ENCODE peak calls at places on chromosomes 1 and 21, in six cellular contexts. D is lower leg skin, Q is AG04449, L is upper lobe of right lung, M is fibroblast of the aortic adventitia, V is GM12864. Y is an unnamed sample.

GRCh38 chr21:35208810-35209517 is 159.9 kb upstream of the RUNX1 start:
- DNase-seq in D (no peak), Q (no peak), L (no peak), M (peak), V (no peak), Y (no peak)

GRCh38 chr1:54977938-54978337 is 2.5 kb upstream of the TMEM61 start:
- DNase-seq in D (no peak), Q (no peak), L (no peak), M (no peak), V (no peak), Y (no peak)

GRCh38 chr21:26966360-26966977 is 419 bp downstream of the ADAMTS5 start:
- DNase-seq in D (peak), Q (no peak), L (no peak), M (peak), V (no peak), Y (no peak)

GRCh38 chr1:89065077-89065868 is at the start of gene GBP1:
- DNase-seq in D (peak), Q (peak), L (no peak), M (peak), V (no peak), Y (no peak)

GRCh38 chr1:63010898-63011660 is 227.1 kb downstream of the ATG4C start:
- DNase-seq in D (no peak), Q (no peak), L (no peak), M (no peak), V (no peak), Y (no peak)

GRCh38 chr1:17123196-17124045 is 4.2 kb upstream of the PADI2 start:
- DNase-seq in D (no peak), Q (no peak), L (no peak), M (no peak), V (no peak), Y (no peak)

GRCh38 chr1:201381130-201381529 is 3.6 kb upstream of the TNNT2 start:
- DNase-seq in D (no peak), Q (no peak), L (peak), M (no peak), V (no peak), Y (no peak)

GRCh38 chr1:178684111-178684510 is 40.9 kb upstream of the RALGPS2 start:
- DNase-seq in D (no peak), Q (no peak), L (no peak), M (no peak), V (no peak), Y (no peak)

GRCh38 chr21:41805643-41806042 is 38.8 kb upstream of the RIPK4 start:
- DNase-seq in D (no peak), Q (no peak), L (no peak), M (no peak), V (no peak), Y (no peak)

GRCh38 chr1:160711528-160712311 is at the start of gene CD48:
- DNase-seq in D (no peak), Q (no peak), L (no peak), M (no peak), V (peak), Y (no peak)

GRCh38 chr1:183987593-183988318 is 49.8 kb downstream of the COLGALT2 start:
- DNase-seq in D (no peak), Q (no peak), L (no peak), M (peak), V (no peak), Y (no peak)

GRCh38 chr1:163410073-163410522 is 88.3 kb downstream of the NUF2 start:
- DNase-seq in D (peak), Q (peak), L (no peak), M (peak), V (peak), Y (no peak)

GRCh38 chr1:110421159-110421777 is 13.8 kb upstream of the LAMTOR5 start:
- DNase-seq in D (peak), Q (no peak), L (no peak), M (peak), V (no peak), Y (no peak)

GRCh38 chr1:247551716-247552115 is 2.8 kb downstream of the GCSAML start:
- DNase-seq in D (no peak), Q (peak), L (no peak), M (no peak), V (no peak), Y (no peak)

GRCh38 chr21:36976882-36977651 is 10.6 kb upstream of the HLCS start:
- DNase-seq in D (peak), Q (no peak), L (no peak), M (peak), V (no peak), Y (peak)

GRCh38 chr1:37434292-37434907 is 40.0 kb upstream of the ZC3H12A start:
- DNase-seq in D (peak), Q (no peak), L (peak), M (peak), V (no peak), Y (peak)

GRCh38 chr1:87685366-87686136 is 356.9 kb downstream of the LMO4 start:
- DNase-seq in D (no peak), Q (no peak), L (no peak), M (no peak), V (no peak), Y (no peak)

GRCh38 chr1:150477320-150477719 is 9.9 kb upstream of the TARS2 start:
- DNase-seq in D (no peak), Q (no peak), L (no peak), M (no peak), V (no peak), Y (no peak)

GRCh38 chr1:91894036-91894761 is 8.2 kb upstream of the TGFBR3 start:
- DNase-seq in D (no peak), Q (no peak), L (no peak), M (no peak), V (no peak), Y (no peak)

DNA sequence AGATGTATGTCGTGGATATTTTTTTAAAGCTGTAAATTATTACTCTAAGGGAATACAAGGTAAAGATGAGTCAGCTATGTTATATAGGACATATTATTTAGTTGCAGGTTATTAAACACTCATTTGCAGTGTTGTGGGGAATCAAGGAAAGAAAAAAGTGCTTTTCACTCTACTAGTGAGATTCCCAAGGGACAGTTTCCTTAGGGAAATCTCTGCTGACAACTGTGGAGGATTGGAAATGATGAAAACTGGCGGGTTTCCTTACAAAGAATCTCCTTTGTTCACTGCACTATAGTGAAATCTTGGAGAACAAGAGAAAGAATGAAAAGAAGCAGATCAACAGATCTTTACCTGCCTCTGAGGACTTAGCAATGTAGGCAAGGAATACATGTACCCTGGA is 24.5 kb upstream of the TRIM45 start:
- DNase-seq in D (no peak), Q (no peak), L (no peak), M (no peak), V (no peak), Y (no peak)
- TF ChIP-seq CTCF in D (no peak), Q (no peak), L (no peak), M (no peak), V (no peak), Y (no peak)

GRCh38 chr1:23216771-23217420 is 406 bp downstream of the HTR1D start:
- DNase-seq in D (no peak), Q (no peak), L (no peak), M (no peak), V (no peak), Y (peak)
- TF ChIP-seq CTCF in D (no peak), Q (peak), L (peak), M (peak), V (peak), Y (peak)

GRCh38 chr1:65449214-65449823 is 28.9 kb downstream of the LEPR start:
- DNase-seq in D (no peak), Q (no peak), L (no peak), M (no peak), V (no peak), Y (no peak)
- TF ChIP-seq CTCF in D (no peak), Q (no peak), L (no peak), M (no peak), V (no peak), Y (no peak)

GRCh38 chr21:44510109-44510507 is 29.9 kb downstream of the KRTAP10-1 start:
- DNase-seq in D (no peak), Q (no peak), L (no peak), M (no peak), V (no peak), Y (no peak)

GRCh38 chr21:44508711-44509445 is 31.1 kb downstream of the KRTAP10-1 start:
- DNase-seq in D (no peak), Q (no peak), L (no peak), M (no peak), V (no peak), Y (no peak)

GRCh38 chr21:44510508-44511218 is 29.3 kb downstream of the KRTAP10-1 start:
- DNase-seq in D (no peak), Q (no peak), L (peak), M (peak), V (no peak), Y (peak)

GRCh38 chr21:44508426-44508710 is 31.6 kb downstream of the KRTAP10-1 start:
- DNase-seq in D (no peak), Q (no peak), L (no peak), M (no peak), V (no peak), Y (no peak)

GRCh38 chr21:44509539-44509938 is 30.5 kb downstream of the KRTAP10-1 start:
- DNase-seq in D (peak), Q (no peak), L (peak), M (no peak), V (no peak), Y (peak)
- TF ChIP-seq CTCF in D (no peak), Q (no peak), L (peak), M (no peak), V (peak), Y (peak)

GRCh38 chr1:230632273-230632873 is 9.9 kb upstream of the COG2 start:
- DNase-seq in D (no peak), Q (no peak), L (no peak), M (peak), V (no peak), Y (no peak)
- TF ChIP-seq CTCF in D (no peak), Q (peak), L (peak), M (peak), V (peak), Y (peak)